ENCODE peak calls at places on chromosome 3, in five cellular contexts. One of them, this sample, is unnamed. For H3K36me3, the result is how much of the 10 kb centered on the place peaks cover.

GRCh38 chr3:55723653-55724406 is 236.7 kb upstream of the WNT5A start:
- DNase-seq in Peyer's patch: no peak
- DNase-seq in spleen: no peak
- DNase-seq in upper lobe of left lung: peak
- DNase-seq in ovary: no peak
- DNase-seq in this sample: no peak

GRCh38 chr3:123668906-123669305 is 84.1 kb upstream of the HACD2 start:
- DNase-seq in Peyer's patch: no peak
- DNase-seq in spleen: no peak
- DNase-seq in upper lobe of left lung: no peak
- DNase-seq in ovary: no peak
- DNase-seq in this sample: no peak

GRCh38 chr3:55189359-55189801 is 261.5 kb upstream of the LRTM1 start:
- DNase-seq in Peyer's patch: no peak
- DNase-seq in spleen: no peak
- DNase-seq in upper lobe of left lung: no peak
- DNase-seq in ovary: no peak
- DNase-seq in this sample: no peak

GRCh38 chr3:140953028-140953960 is 11.7 kb downstream of the SLC25A36 start:
- DNase-seq in Peyer's patch: no peak
- DNase-seq in spleen: no peak
- DNase-seq in upper lobe of left lung: no peak
- DNase-seq in ovary: no peak
- DNase-seq in this sample: no peak

GRCh38 chr3:194579091-194579606 is 54.1 kb downstream of the TMEM44 start:
- DNase-seq in Peyer's patch: no peak
- DNase-seq in spleen: no peak
- DNase-seq in upper lobe of left lung: no peak
- DNase-seq in ovary: no peak
- DNase-seq in this sample: no peak

GRCh38 chr3:139448104-139448503 is 28.2 kb downstream of the RBP2 start:
- DNase-seq in Peyer's patch: no peak
- DNase-seq in spleen: no peak
- DNase-seq in upper lobe of left lung: no peak
- DNase-seq in ovary: no peak
- DNase-seq in this sample: no peak

GRCh38 chr3:63328386-63328785 is 50.3 kb downstream of the SYNPR start:
- DNase-seq in Peyer's patch: no peak
- DNase-seq in spleen: no peak
- DNase-seq in upper lobe of left lung: no peak
- DNase-seq in ovary: no peak
- DNase-seq in this sample: no peak

GRCh38 chr3:127749787-127750225 is 72.5 kb downstream of the MGLL start:
- DNase-seq in Peyer's patch: peak
- DNase-seq in spleen: peak
- DNase-seq in upper lobe of left lung: no peak
- DNase-seq in ovary: no peak
- DNase-seq in this sample: no peak

GRCh38 chr3:140265269-140265668 is 330.3 kb downstream of the CLSTN2 start:
- DNase-seq in Peyer's patch: no peak
- DNase-seq in spleen: no peak
- DNase-seq in upper lobe of left lung: no peak
- DNase-seq in ovary: no peak
- DNase-seq in this sample: no peak

GRCh38 chr3:193842029-193842782 is 249.2 kb downstream of the OPA1 start:
- DNase-seq in Peyer's patch: peak
- DNase-seq in spleen: no peak
- DNase-seq in upper lobe of left lung: no peak
- DNase-seq in ovary: no peak
- DNase-seq in this sample: no peak

GRCh38 chr3:149717391-149718056 is 34.8 kb downstream of the COMMD2 start:
- DNase-seq in Peyer's patch: peak
- DNase-seq in spleen: no peak
- DNase-seq in upper lobe of left lung: no peak
- DNase-seq in ovary: peak
- DNase-seq in this sample: peak

GRCh38 chr3:64248247-64248646 is 23.0 kb upstream of the PRICKLE2 start:
- DNase-seq in Peyer's patch: no peak
- DNase-seq in spleen: no peak
- DNase-seq in upper lobe of left lung: no peak
- DNase-seq in ovary: no peak
- DNase-seq in this sample: no peak

GRCh38 chr3:22617372-22617771 is 585.8 kb upstream of the UBE2E2 start:
- DNase-seq in Peyer's patch: no peak
- DNase-seq in spleen: no peak
- DNase-seq in upper lobe of left lung: no peak
- DNase-seq in ovary: no peak
- DNase-seq in this sample: no peak

GRCh38 chr3:23702198-23702597 is 103.6 kb upstream of the UBE2E1 start:
- DNase-seq in Peyer's patch: no peak
- DNase-seq in spleen: no peak
- DNase-seq in upper lobe of left lung: no peak
- DNase-seq in ovary: no peak
- DNase-seq in this sample: no peak

DNA sequence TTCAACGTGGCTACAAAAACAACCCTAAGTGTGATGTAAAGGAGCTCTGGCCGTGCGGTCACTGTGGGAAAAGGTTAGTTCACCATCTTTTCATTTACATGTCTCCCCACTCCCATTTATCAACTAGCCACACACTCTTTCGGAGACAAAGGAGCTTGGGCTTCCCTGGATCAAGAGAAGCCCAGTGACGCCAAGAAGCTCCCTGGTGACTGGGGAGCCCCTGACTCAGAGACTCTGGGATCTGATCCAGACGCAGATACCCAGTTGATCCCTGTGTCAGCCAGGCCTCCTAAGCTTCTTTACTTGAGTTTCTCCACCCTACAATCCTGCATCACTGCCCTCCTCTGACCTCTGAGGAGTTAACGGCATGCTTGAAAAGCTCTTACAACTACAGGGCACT is 43.9 kb downstream of the HEG1 start:
- DNase-seq in Peyer's patch: no peak
- DNase-seq in spleen: no peak
- DNase-seq in upper lobe of left lung: no peak
- DNase-seq in ovary: no peak
- DNase-seq in this sample: no peak
- H3K36me3 ChIP-seq in Peyer's patch: under half
- H3K36me3 ChIP-seq in spleen: half or more
- H3K36me3 ChIP-seq in upper lobe of left lung: under half
- H3K36me3 ChIP-seq in ovary: under half
- H3K36me3 ChIP-seq in this sample: half or more

GRCh38 chr3:47614788-47615187 is 36.1 kb upstream of the CSPG5 start:
- DNase-seq in Peyer's patch: no peak
- DNase-seq in spleen: no peak
- DNase-seq in upper lobe of left lung: no peak
- DNase-seq in ovary: no peak
- DNase-seq in this sample: no peak
- TF ChIP-seq POLR2A in Peyer's patch: no peak
- TF ChIP-seq POLR2A in spleen: no peak
- TF ChIP-seq POLR2A in upper lobe of left lung: no peak
- TF ChIP-seq POLR2A in ovary: no peak
- TF ChIP-seq POLR2A in this sample: no peak

GRCh38 chr3:174330303-174330702 is 528.8 kb upstream of the NAALADL2 start:
- DNase-seq in Peyer's patch: no peak
- DNase-seq in spleen: no peak
- DNase-seq in upper lobe of left lung: no peak
- DNase-seq in ovary: no peak
- DNase-seq in this sample: no peak

GRCh38 chr3:174334111-174334510 is 525.0 kb upstream of the NAALADL2 start:
- DNase-seq in Peyer's patch: no peak
- DNase-seq in spleen: no peak
- DNase-seq in upper lobe of left lung: no peak
- DNase-seq in ovary: no peak
- DNase-seq in this sample: no peak

GRCh38 chr3:174331095-174331802 is 527.9 kb upstream of the NAALADL2 start:
- DNase-seq in Peyer's patch: no peak
- DNase-seq in spleen: no peak
- DNase-seq in upper lobe of left lung: no peak
- DNase-seq in ovary: no peak
- DNase-seq in this sample: no peak

GRCh38 chr3:174333640-174334039 is 525.5 kb upstream of the NAALADL2 start:
- DNase-seq in Peyer's patch: no peak
- DNase-seq in spleen: no peak
- DNase-seq in upper lobe of left lung: no peak
- DNase-seq in ovary: no peak
- DNase-seq in this sample: no peak

GRCh38 chr3:174332413-174332812 is 526.7 kb upstream of the NAALADL2 start:
- DNase-seq in Peyer's patch: no peak
- DNase-seq in spleen: no peak
- DNase-seq in upper lobe of left lung: no peak
- DNase-seq in ovary: no peak
- DNase-seq in this sample: no peak
- H3K27ac ChIP-seq in Peyer's patch: no peak
- H3K27ac ChIP-seq in spleen: no peak
- H3K27ac ChIP-seq in upper lobe of left lung: no peak
- H3K27ac ChIP-seq in ovary: no peak
- H3K27ac ChIP-seq in this sample: no peak

DNA sequence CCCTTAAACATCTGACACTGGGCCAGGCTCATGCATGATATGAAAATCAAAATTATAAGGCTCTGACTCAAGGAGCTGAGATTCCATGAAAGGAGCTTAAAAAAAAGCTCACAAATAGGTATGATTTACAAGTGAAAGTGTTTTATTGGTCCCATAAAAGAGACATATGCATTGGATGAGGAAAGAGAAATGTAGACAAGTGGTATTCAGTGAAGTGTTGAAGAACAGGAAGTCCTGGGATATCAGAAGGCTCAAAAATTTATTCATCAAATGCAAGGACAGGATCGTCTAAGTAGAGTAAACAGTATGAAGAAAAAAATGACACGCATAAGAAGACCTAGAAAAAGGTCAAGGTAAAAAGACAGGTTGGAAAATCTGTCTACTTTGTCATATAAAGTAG is 188.9 kb downstream of the CBLB start:
- DNase-seq in Peyer's patch: no peak
- DNase-seq in spleen: no peak
- DNase-seq in upper lobe of left lung: no peak
- DNase-seq in ovary: no peak
- DNase-seq in this sample: no peak
- H3K36me3 ChIP-seq in Peyer's patch: half or more
- H3K36me3 ChIP-seq in spleen: half or more
- H3K36me3 ChIP-seq in upper lobe of left lung: under half
- H3K36me3 ChIP-seq in ovary: under half
- H3K36me3 ChIP-seq in this sample: half or more

GRCh38 chr3:10007126-10007782 is 19.0 kb upstream of the FANCD2 start:
- DNase-seq in Peyer's patch: peak
- DNase-seq in spleen: no peak
- DNase-seq in upper lobe of left lung: no peak
- DNase-seq in ovary: no peak
- DNase-seq in this sample: no peak

GRCh38 chr3:10006762-10007090 is 19.5 kb upstream of the FANCD2 start:
- DNase-seq in Peyer's patch: peak
- DNase-seq in spleen: no peak
- DNase-seq in upper lobe of left lung: no peak
- DNase-seq in ovary: no peak
- DNase-seq in this sample: no peak

GRCh38 chr3:10010546-10011465 is 15.4 kb upstream of the FANCD2 start:
- DNase-seq in Peyer's patch: peak
- DNase-seq in spleen: peak
- DNase-seq in upper lobe of left lung: peak
- DNase-seq in ovary: peak
- DNase-seq in this sample: peak

GRCh38 chr3:10006048-10006761 is 19.6 kb upstream of the EMC3 start:
- DNase-seq in Peyer's patch: peak
- DNase-seq in spleen: no peak
- DNase-seq in upper lobe of left lung: no peak
- DNase-seq in ovary: no peak
- DNase-seq in this sample: no peak

GRCh38 chr3:10008588-10009344 is 17.5 kb upstream of the FANCD2 start:
- DNase-seq in Peyer's patch: peak
- DNase-seq in spleen: peak
- DNase-seq in upper lobe of left lung: peak
- DNase-seq in ovary: peak
- DNase-seq in this sample: peak
- TF ChIP-seq POLR2A in Peyer's patch: peak
- TF ChIP-seq POLR2A in spleen: no peak
- TF ChIP-seq POLR2A in upper lobe of left lung: peak
- TF ChIP-seq POLR2A in ovary: no peak
- TF ChIP-seq POLR2A in this sample: no peak

DNA sequence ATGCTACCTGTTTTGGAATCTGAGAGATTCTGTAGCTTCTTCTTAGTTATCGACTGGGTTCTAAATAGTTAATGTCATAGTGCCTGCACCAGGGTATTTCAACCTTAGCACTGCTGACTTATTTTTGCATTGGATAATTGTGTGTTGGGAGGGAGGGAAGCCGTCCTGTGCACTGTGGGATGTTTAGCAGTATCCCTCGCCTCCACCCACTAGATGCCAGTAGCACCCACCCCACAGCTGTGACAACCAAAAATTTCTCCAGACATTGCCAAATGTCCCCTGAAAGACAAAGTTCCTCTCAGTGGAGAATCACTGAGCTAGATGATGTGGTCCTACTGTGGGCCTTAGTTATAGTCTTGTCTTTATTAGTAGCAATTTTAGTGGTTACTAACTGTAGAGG is 88.3 kb downstream of the TGFBR2 start:
- DNase-seq in Peyer's patch: no peak
- DNase-seq in spleen: no peak
- DNase-seq in upper lobe of left lung: no peak
- DNase-seq in ovary: no peak
- DNase-seq in this sample: no peak
- H3K27ac ChIP-seq in Peyer's patch: no peak
- H3K27ac ChIP-seq in spleen: no peak
- H3K27ac ChIP-seq in upper lobe of left lung: no peak
- H3K27ac ChIP-seq in ovary: no peak
- H3K27ac ChIP-seq in this sample: no peak

GRCh38 chr3:10317961-10318350 is 3.0 kb downstream of the SEC13 start:
- DNase-seq in Peyer's patch: no peak
- DNase-seq in spleen: no peak
- DNase-seq in upper lobe of left lung: no peak
- DNase-seq in ovary: no peak
- DNase-seq in this sample: no peak

GRCh38 chr3:10315101-10315500 is 5.8 kb downstream of the SEC13 start:
- DNase-seq in Peyer's patch: no peak
- DNase-seq in spleen: no peak
- DNase-seq in upper lobe of left lung: no peak
- DNase-seq in ovary: no peak
- DNase-seq in this sample: no peak

GRCh38 chr3:10315771-10316344 is 5.1 kb downstream of the SEC13 start:
- DNase-seq in Peyer's patch: no peak
- DNase-seq in spleen: no peak
- DNase-seq in upper lobe of left lung: no peak
- DNase-seq in ovary: no peak
- DNase-seq in this sample: no peak

GRCh38 chr3:10319251-10319650 is 1.7 kb downstream of the SEC13 start:
- DNase-seq in Peyer's patch: peak
- DNase-seq in spleen: no peak
- DNase-seq in upper lobe of left lung: no peak
- DNase-seq in ovary: no peak
- DNase-seq in this sample: no peak

GRCh38 chr3:10317311-10317960 is 3.5 kb downstream of the SEC13 start:
- DNase-seq in Peyer's patch: peak
- DNase-seq in spleen: no peak
- DNase-seq in upper lobe of left lung: no peak
- DNase-seq in ovary: no peak
- DNase-seq in this sample: no peak
- H3K36me3 ChIP-seq in Peyer's patch: half or more
- H3K36me3 ChIP-seq in spleen: half or more
- H3K36me3 ChIP-seq in upper lobe of left lung: half or more
- H3K36me3 ChIP-seq in ovary: under half
- H3K36me3 ChIP-seq in this sample: under half